ENCODE peak calls at places on chromosomes 3 and 15, in seven cellular contexts. One of them, this sample, is unnamed.

GRCh38 chr3:15438988-15439387 is 11.6 kb downstream of the EAF1 start:
- DNase-seq in sigmoid colon: no peak
- DNase-seq in IMR-90: peak; percentile 69
- DNase-seq in ovary: no peak
- DNase-seq in HAP-1: no peak
- DNase-seq in PC-3: no peak
- DNase-seq in H9: no peak
- DNase-seq in this sample: peak; percentile 16

GRCh38 chr15:71364117-71364584 is 248.9 kb downstream of the THSD4 start:
- DNase-seq in IMR-90: no peak
- DNase-seq in ovary: no peak
- DNase-seq in sigmoid colon: no peak
- DNase-seq in HAP-1: peak; percentile 98
- DNase-seq in PC-3: no peak
- DNase-seq in H9: peak; percentile 47
- DNase-seq in this sample: no peak

GRCh38 chr15:77844798-77845446 is 212.2 kb upstream of the LINGO1 start:
- DNase-seq in sigmoid colon: peak; percentile 21
- DNase-seq in ovary: no peak
- DNase-seq in PC-3: no peak
- DNase-seq in IMR-90: no peak
- DNase-seq in H9: no peak
- DNase-seq in HAP-1: no peak
- DNase-seq in this sample: no peak

GRCh38 chr3:50523170-50523865 is 19.9 kb upstream of the CACNA2D2 start:
- DNase-seq in H9: no peak
- DNase-seq in IMR-90: no peak
- DNase-seq in HAP-1: no peak
- DNase-seq in ovary: no peak
- DNase-seq in PC-3: no peak
- DNase-seq in sigmoid colon: no peak
- DNase-seq in this sample: no peak

GRCh38 chr15:99954361-99955180 is 221.3 kb upstream of the LYSMD4 start:
- DNase-seq in HAP-1: no peak
- DNase-seq in H9: no peak
- DNase-seq in PC-3: no peak
- DNase-seq in sigmoid colon: peak; percentile 56
- DNase-seq in IMR-90: no peak
- DNase-seq in ovary: peak; percentile 78
- DNase-seq in this sample: peak; percentile 17

GRCh38 chr15:88701561-88702095 is 62.8 kb downstream of the ISG20 start:
- DNase-seq in PC-3: peak; percentile 47
- DNase-seq in HAP-1: peak; percentile 76
- DNase-seq in sigmoid colon: no peak
- DNase-seq in IMR-90: no peak
- DNase-seq in ovary: no peak
- DNase-seq in H9: peak; percentile 61
- DNase-seq in this sample: peak; percentile 10

GRCh38 chr15:27201425-27201824 is 230.4 kb downstream of the GABRG3 start:
- DNase-seq in H9: no peak
- DNase-seq in HAP-1: no peak
- DNase-seq in IMR-90: no peak
- DNase-seq in PC-3: no peak
- DNase-seq in ovary: no peak
- DNase-seq in sigmoid colon: no peak
- DNase-seq in this sample: no peak

GRCh38 chr3:169615833-169616232 is 47.7 kb downstream of the MECOM start:
- DNase-seq in H9: no peak
- DNase-seq in PC-3: no peak
- DNase-seq in IMR-90: no peak
- DNase-seq in HAP-1: peak; percentile 21
- DNase-seq in ovary: no peak
- DNase-seq in sigmoid colon: no peak
- DNase-seq in this sample: no peak

GRCh38 chr3:141255864-141256263 is 24.2 kb downstream of the PXYLP1 start:
- DNase-seq in PC-3: no peak
- DNase-seq in HAP-1: peak; percentile 23
- DNase-seq in sigmoid colon: no peak
- DNase-seq in H9: peak; percentile 67
- DNase-seq in IMR-90: no peak
- DNase-seq in ovary: no peak
- DNase-seq in this sample: peak; percentile 20

GRCh38 chr3:3119393-3119851 is 7.3 kb upstream of the TRNT1 start:
- DNase-seq in IMR-90: no peak
- DNase-seq in H9: no peak
- DNase-seq in ovary: no peak
- DNase-seq in sigmoid colon: no peak
- DNase-seq in PC-3: no peak
- DNase-seq in HAP-1: no peak
- DNase-seq in this sample: no peak

GRCh38 chr3:52384009-52384761 is 60.7 kb downstream of the SEMA3G start:
- DNase-seq in H9: no peak
- DNase-seq in IMR-90: no peak
- DNase-seq in sigmoid colon: no peak
- DNase-seq in ovary: no peak
- DNase-seq in PC-3: no peak
- DNase-seq in HAP-1: no peak
- DNase-seq in this sample: no peak

GRCh38 chr3:172365028-172365567 is 83.2 kb downstream of the GHSR start:
- DNase-seq in H9: no peak
- DNase-seq in IMR-90: no peak
- DNase-seq in PC-3: no peak
- DNase-seq in ovary: no peak
- DNase-seq in sigmoid colon: no peak
- DNase-seq in HAP-1: no peak
- DNase-seq in this sample: no peak
- H3K27me3 ChIP-seq in H9: no peaks in the 10 kb centered on the region
- H3K27me3 ChIP-seq in IMR-90: no peaks in the 10 kb centered on the region
- H3K27me3 ChIP-seq in PC-3: no peaks in the 10 kb centered on the region
- H3K27me3 ChIP-seq in ovary: no peaks in the 10 kb centered on the region
- H3K27me3 ChIP-seq in sigmoid colon: no peaks in the 10 kb centered on the region
- H3K27me3 ChIP-seq in HAP-1: no peaks in the 10 kb centered on the region
- H3K27me3 ChIP-seq in this sample: no peaks in the 10 kb centered on the region

DNA sequence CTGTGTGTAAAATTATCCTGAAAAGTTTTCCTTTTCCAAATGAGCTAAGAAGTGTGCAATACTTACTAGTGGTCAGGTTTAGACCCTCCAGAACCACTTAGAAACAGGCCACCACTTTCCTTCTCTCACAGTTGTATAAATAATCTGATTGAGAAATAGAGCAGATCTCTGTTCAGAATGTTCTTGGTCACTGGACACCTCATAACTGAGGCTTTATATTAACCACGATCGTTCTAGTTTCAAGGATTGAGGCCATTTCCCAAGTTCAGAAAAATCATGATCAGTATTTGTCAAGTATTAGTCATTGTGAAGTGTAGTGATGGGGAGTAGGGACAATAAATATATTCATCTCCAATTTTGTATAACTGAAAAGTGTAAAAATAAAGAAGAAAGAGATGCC is 1.0 kb upstream of the MAP3K13 start:
- DNase-seq in PC-3: peak; percentile 59
- DNase-seq in ovary: no peak
- DNase-seq in HAP-1: no peak
- DNase-seq in H9: no peak
- DNase-seq in sigmoid colon: no peak
- DNase-seq in IMR-90: peak; percentile 51
- DNase-seq in this sample: peak; percentile 70
- H3K27me3 ChIP-seq in PC-3: no peaks in the 10 kb centered on the region
- H3K27me3 ChIP-seq in ovary: no peaks in the 10 kb centered on the region
- H3K27me3 ChIP-seq in HAP-1: peaks cover 8% of the 10 kb centered on the region
- H3K27me3 ChIP-seq in H9: no peaks in the 10 kb centered on the region
- H3K27me3 ChIP-seq in sigmoid colon: no peaks in the 10 kb centered on the region
- H3K27me3 ChIP-seq in IMR-90: peaks cover 5% of the 10 kb centered on the region
- H3K27me3 ChIP-seq in this sample: no peaks in the 10 kb centered on the region

DNA sequence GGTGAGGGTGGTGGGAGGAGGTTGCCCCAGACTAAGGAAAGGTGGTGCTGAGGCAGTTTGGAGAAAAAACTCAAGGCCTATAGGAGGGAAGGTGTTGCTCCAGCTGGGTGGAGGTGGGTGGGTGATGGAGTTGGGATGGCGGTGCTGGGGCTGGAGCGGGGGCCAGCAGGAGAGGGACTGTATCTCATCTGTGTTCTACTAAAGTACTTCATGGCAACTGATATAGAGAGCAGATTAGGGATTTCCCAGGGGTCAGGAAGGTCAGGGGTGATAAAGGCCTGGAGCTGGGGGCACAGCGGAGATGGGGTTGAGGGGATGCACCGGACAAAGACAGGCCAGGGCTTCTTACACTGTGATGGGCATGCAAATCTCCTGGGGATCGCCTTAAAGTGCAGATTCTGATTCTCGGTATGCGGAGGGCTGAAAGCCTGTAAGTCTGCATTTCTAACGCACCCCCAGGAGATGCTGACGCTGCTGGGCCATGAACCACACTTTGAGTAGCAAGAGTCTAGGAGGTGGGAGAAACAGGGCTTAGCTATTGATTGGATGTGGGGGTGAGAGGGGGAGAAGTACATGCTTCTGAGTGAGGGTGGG is 4.2 kb downstream of the KLHL40 start:
- DNase-seq in H9: no peak
- DNase-seq in ovary: no peak
- DNase-seq in sigmoid colon: peak; percentile 40
- DNase-seq in HAP-1: no peak
- DNase-seq in PC-3: no peak
- DNase-seq in IMR-90: no peak
- DNase-seq in this sample: no peak
- H3K27me3 ChIP-seq in H9: no peaks in the 10 kb centered on the region
- H3K27me3 ChIP-seq in ovary: no peaks in the 10 kb centered on the region
- H3K27me3 ChIP-seq in sigmoid colon: no peaks in the 10 kb centered on the region
- H3K27me3 ChIP-seq in HAP-1: peaks cover 3% of the 10 kb centered on the region
- H3K27me3 ChIP-seq in PC-3: no peaks in the 10 kb centered on the region
- H3K27me3 ChIP-seq in IMR-90: peaks cover 73% of the 10 kb centered on the region
- H3K27me3 ChIP-seq in this sample: peaks cover 64% of the 10 kb centered on the region

DNA sequence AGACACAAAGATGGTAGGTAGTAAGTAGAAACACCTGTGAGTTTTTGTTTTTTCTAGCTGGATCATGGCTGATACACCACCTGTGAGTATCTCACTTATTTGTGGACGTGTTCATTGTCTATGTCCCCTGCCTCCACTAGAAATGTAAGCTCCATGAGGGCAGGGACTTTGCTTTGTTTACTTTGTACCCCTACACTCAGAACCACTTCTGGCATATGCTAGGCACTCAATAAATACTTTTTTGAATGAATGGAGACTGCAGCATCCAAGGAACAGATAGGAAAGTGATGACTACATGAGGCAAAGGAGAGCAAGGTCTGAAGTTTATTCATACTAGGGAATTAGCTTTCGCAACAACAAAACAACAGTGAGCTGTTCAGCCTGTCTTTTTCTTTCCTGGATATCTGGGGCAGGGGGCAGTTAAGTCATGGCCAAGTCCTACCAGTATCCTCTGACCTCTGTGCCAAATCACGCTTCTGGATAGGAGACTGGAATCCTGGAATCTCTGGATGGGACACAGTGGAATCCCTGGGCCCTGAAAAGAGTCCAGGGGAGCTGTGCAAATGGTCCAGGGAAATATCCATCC is 11.6 kb upstream of the EPB42 start:
- DNase-seq in PC-3: peak; percentile 22
- DNase-seq in HAP-1: no peak
- DNase-seq in sigmoid colon: no peak
- DNase-seq in IMR-90: no peak
- DNase-seq in H9: no peak
- DNase-seq in ovary: no peak
- DNase-seq in this sample: peak; percentile 13
- H3K27me3 ChIP-seq in PC-3: peaks cover 6% of the 10 kb centered on the region
- H3K27me3 ChIP-seq in HAP-1: no peaks in the 10 kb centered on the region
- H3K27me3 ChIP-seq in sigmoid colon: no peaks in the 10 kb centered on the region
- H3K27me3 ChIP-seq in IMR-90: peaks cover 60% of the 10 kb centered on the region
- H3K27me3 ChIP-seq in H9: no peaks in the 10 kb centered on the region
- H3K27me3 ChIP-seq in ovary: no peaks in the 10 kb centered on the region
- H3K27me3 ChIP-seq in this sample: peaks cover 34% of the 10 kb centered on the region

DNA sequence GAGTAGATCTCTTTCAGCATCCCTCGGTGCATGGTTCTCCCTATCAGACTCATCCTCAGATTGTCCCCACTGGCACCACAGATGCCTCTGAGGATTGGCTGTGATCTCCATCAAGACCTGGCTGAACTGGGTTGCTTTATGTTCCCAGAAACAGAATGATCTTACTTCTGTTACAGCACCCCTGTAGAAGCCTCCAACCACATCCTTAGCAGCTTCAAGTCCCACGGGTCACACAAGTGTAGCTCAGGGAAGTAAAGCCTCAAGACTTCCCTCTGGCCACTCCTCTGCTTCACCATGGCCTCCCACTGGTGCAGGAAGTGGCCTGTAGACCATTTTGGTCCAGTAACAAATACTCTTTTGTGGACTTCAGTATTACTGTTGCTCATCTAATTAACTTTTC is 566.4 kb upstream of the SUCLG2 start:
- DNase-seq in HAP-1: no peak
- DNase-seq in IMR-90: no peak
- DNase-seq in H9: no peak
- DNase-seq in PC-3: no peak
- DNase-seq in sigmoid colon: no peak
- DNase-seq in ovary: no peak
- DNase-seq in this sample: no peak
- H3K27me3 ChIP-seq in HAP-1: no peaks in the 10 kb centered on the region
- H3K27me3 ChIP-seq in IMR-90: no peaks in the 10 kb centered on the region
- H3K27me3 ChIP-seq in H9: no peaks in the 10 kb centered on the region
- H3K27me3 ChIP-seq in PC-3: no peaks in the 10 kb centered on the region
- H3K27me3 ChIP-seq in sigmoid colon: no peaks in the 10 kb centered on the region
- H3K27me3 ChIP-seq in ovary: no peaks in the 10 kb centered on the region
- H3K27me3 ChIP-seq in this sample: no peaks in the 10 kb centered on the region

GRCh38 chr15:73440571-73440970 is 2.4 kb upstream of the REC114 start:
- DNase-seq in HAP-1: no peak
- DNase-seq in PC-3: no peak
- DNase-seq in IMR-90: no peak
- DNase-seq in ovary: no peak
- DNase-seq in sigmoid colon: no peak
- DNase-seq in H9: no peak
- DNase-seq in this sample: no peak
- H3K27me3 ChIP-seq in HAP-1: peaks cover 76% of the 10 kb centered on the region
- H3K27me3 ChIP-seq in PC-3: peaks cover 79% of the 10 kb centered on the region
- H3K27me3 ChIP-seq in IMR-90: peaks cover 24% of the 10 kb centered on the region
- H3K27me3 ChIP-seq in ovary: no peaks in the 10 kb centered on the region
- H3K27me3 ChIP-seq in sigmoid colon: no peaks in the 10 kb centered on the region
- H3K27me3 ChIP-seq in H9: no peaks in the 10 kb centered on the region
- H3K27me3 ChIP-seq in this sample: peaks cover 35% of the 10 kb centered on the region

DNA sequence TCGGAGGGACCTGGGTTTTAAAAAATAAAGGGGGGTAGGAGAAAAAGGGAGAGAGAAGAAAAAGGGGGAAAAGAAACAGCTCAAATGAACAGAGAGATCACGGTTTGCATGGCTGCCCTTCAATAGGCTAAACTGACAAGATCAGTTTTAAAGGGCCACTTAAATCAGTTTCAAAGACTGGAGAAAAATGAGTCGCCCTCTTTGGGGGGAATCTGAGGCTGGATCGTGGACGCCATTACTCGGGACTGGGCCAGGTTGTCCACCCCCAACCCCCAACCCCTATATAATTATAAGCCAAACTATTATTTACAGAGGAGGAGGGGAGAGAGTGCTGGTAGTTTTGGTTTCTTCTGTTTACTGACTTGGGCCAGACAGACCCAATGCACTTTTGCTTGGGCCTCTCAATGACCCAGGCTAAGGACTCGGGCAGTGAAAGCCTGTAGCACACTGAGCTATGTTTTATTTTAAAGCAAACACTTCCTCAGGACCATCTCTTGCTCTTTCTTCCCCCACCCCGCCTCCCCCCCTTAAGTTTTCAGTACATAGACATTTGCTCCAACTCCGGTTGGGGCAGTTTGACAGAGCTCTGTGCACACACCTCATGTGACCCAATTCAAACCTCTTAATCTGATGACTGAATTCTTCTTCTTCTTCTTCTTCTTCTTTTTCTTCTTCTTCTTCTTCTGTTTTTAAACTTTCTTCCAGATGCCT is 6.3 kb downstream of the NR2F2 start:
- DNase-seq in PC-3: peak; percentile 57
- DNase-seq in H9: no peak
- DNase-seq in IMR-90: no peak
- DNase-seq in sigmoid colon: no peak
- DNase-seq in ovary: peak; percentile 25
- DNase-seq in HAP-1: no peak
- DNase-seq in this sample: peak; percentile 71
- H3K27me3 ChIP-seq in PC-3: no peaks in the 10 kb centered on the region
- H3K27me3 ChIP-seq in H9: peaks cover 62% of the 10 kb centered on the region
- H3K27me3 ChIP-seq in IMR-90: no peaks in the 10 kb centered on the region
- H3K27me3 ChIP-seq in sigmoid colon: no peaks in the 10 kb centered on the region
- H3K27me3 ChIP-seq in ovary: no peaks in the 10 kb centered on the region
- H3K27me3 ChIP-seq in HAP-1: no peaks in the 10 kb centered on the region
- H3K27me3 ChIP-seq in this sample: no peaks in the 10 kb centered on the region

This sample was measured in mesenchymal stem cell.